ENCODE peak calls at places on chromosomes 16 and 17, in eight cellular contexts. One of them, this sample, is unnamed.

GRCh38 chr17:9239821-9240658 is 218.7 kb downstream of the NTN1 start:
- DNase-seq in hepatocyte: peak; percentile 88
- DNase-seq in tibial nerve: peak; percentile 64
- DNase-seq in mucosa of descending colon: peak; percentile 79
- DNase-seq in colonic mucosa: peak; percentile 79
- DNase-seq in body of pancreas: peak; percentile 86
- DNase-seq in right lobe of liver: peak; percentile 76
- DNase-seq in fibroblast of pulmonary artery: peak; percentile 57
- DNase-seq in this sample: no peak

GRCh38 chr17:5667871-5668270 is 83.6 kb upstream of the NLRP1 start:
- DNase-seq in body of pancreas: no peak
- DNase-seq in colonic mucosa: no peak
- DNase-seq in right lobe of liver: no peak
- DNase-seq in fibroblast of pulmonary artery: no peak
- DNase-seq in mucosa of descending colon: no peak
- DNase-seq in hepatocyte: no peak
- DNase-seq in tibial nerve: no peak
- DNase-seq in this sample: no peak

GRCh38 chr17:31171711-31172110 is 76.9 kb downstream of the NF1 start:
- DNase-seq in mucosa of descending colon: no peak
- DNase-seq in tibial nerve: no peak
- DNase-seq in fibroblast of pulmonary artery: no peak
- DNase-seq in right lobe of liver: no peak
- DNase-seq in colonic mucosa: no peak
- DNase-seq in body of pancreas: no peak
- DNase-seq in hepatocyte: no peak
- DNase-seq in this sample: no peak

GRCh38 chr17:76679242-76679641 is 31.5 kb downstream of the MXRA7 start:
- DNase-seq in colonic mucosa: no peak
- DNase-seq in hepatocyte: no peak
- DNase-seq in tibial nerve: no peak
- DNase-seq in fibroblast of pulmonary artery: no peak
- DNase-seq in right lobe of liver: no peak
- DNase-seq in mucosa of descending colon: no peak
- DNase-seq in body of pancreas: no peak
- DNase-seq in this sample: no peak

GRCh38 chr16:70725912-70726828 is 40.3 kb upstream of the MTSS2 start:
- DNase-seq in mucosa of descending colon: peak; percentile 48
- DNase-seq in right lobe of liver: no peak
- DNase-seq in fibroblast of pulmonary artery: no peak
- DNase-seq in tibial nerve: no peak
- DNase-seq in hepatocyte: peak; percentile 40
- DNase-seq in colonic mucosa: no peak
- DNase-seq in body of pancreas: no peak
- DNase-seq in this sample: no peak

GRCh38 chr16:89536886-89537548 is 23.5 kb upstream of the RPL13 start:
- DNase-seq in colonic mucosa: no peak
- DNase-seq in right lobe of liver: no peak
- DNase-seq in tibial nerve: no peak
- DNase-seq in fibroblast of pulmonary artery: peak; percentile 13
- DNase-seq in mucosa of descending colon: no peak
- DNase-seq in hepatocyte: no peak
- DNase-seq in body of pancreas: no peak
- DNase-seq in this sample: no peak

GRCh38 chr17:79075861-79076406 is 1.3 kb downstream of the ENGASE start:
- DNase-seq in tibial nerve: no peak
- DNase-seq in body of pancreas: no peak
- DNase-seq in fibroblast of pulmonary artery: no peak
- DNase-seq in right lobe of liver: no peak
- DNase-seq in hepatocyte: no peak
- DNase-seq in colonic mucosa: no peak
- DNase-seq in mucosa of descending colon: no peak
- DNase-seq in this sample: no peak

GRCh38 chr17:72597354-72598087 is 476.7 kb downstream of the SOX9 start:
- DNase-seq in body of pancreas: no peak
- DNase-seq in tibial nerve: no peak
- DNase-seq in fibroblast of pulmonary artery: no peak
- DNase-seq in hepatocyte: no peak
- DNase-seq in right lobe of liver: no peak
- DNase-seq in mucosa of descending colon: no peak
- DNase-seq in colonic mucosa: no peak
- DNase-seq in this sample: no peak

GRCh38 chr17:47745037-47745380 is 12.0 kb downstream of the TBX21 start:
- DNase-seq in body of pancreas: no peak
- DNase-seq in tibial nerve: no peak
- DNase-seq in mucosa of descending colon: no peak
- DNase-seq in right lobe of liver: no peak
- DNase-seq in fibroblast of pulmonary artery: no peak
- DNase-seq in hepatocyte: no peak
- DNase-seq in colonic mucosa: no peak
- DNase-seq in this sample: no peak

GRCh38 chr16:2156025-2156848 is 655 bp downstream of the TRAF7 start:
- DNase-seq in tibial nerve: peak; percentile 33
- DNase-seq in hepatocyte: peak; percentile 64
- DNase-seq in body of pancreas: no peak
- DNase-seq in mucosa of descending colon: peak; percentile 43
- DNase-seq in right lobe of liver: no peak
- DNase-seq in colonic mucosa: peak; percentile 39
- DNase-seq in fibroblast of pulmonary artery: peak; percentile 65
- DNase-seq in this sample: no peak

GRCh38 chr17:65332375-65332774 is 195.2 kb downstream of the RGS9 start:
- DNase-seq in tibial nerve: no peak
- DNase-seq in mucosa of descending colon: no peak
- DNase-seq in fibroblast of pulmonary artery: peak; percentile 27
- DNase-seq in right lobe of liver: no peak
- DNase-seq in colonic mucosa: no peak
- DNase-seq in body of pancreas: no peak
- DNase-seq in hepatocyte: peak; percentile 16
- DNase-seq in this sample: no peak

GRCh38 chr17:76132574-76133338 is 8.3 kb downstream of the FOXJ1 start:
- DNase-seq in fibroblast of pulmonary artery: no peak
- DNase-seq in right lobe of liver: no peak
- DNase-seq in tibial nerve: no peak
- DNase-seq in mucosa of descending colon: peak; percentile 64
- DNase-seq in body of pancreas: peak; percentile 79
- DNase-seq in colonic mucosa: peak; percentile 71
- DNase-seq in hepatocyte: peak; percentile 84
- DNase-seq in this sample: no peak

GRCh38 chr17:16943541-16944333 is 28.2 kb downstream of the TNFRSF13B start:
- DNase-seq in right lobe of liver: no peak
- DNase-seq in tibial nerve: no peak
- DNase-seq in colonic mucosa: no peak
- DNase-seq in body of pancreas: no peak
- DNase-seq in mucosa of descending colon: no peak
- DNase-seq in hepatocyte: no peak
- DNase-seq in fibroblast of pulmonary artery: no peak
- DNase-seq in this sample: no peak

GRCh38 chr17:19497616-19498015 is 36.0 kb upstream of the SLC47A1 start:
- DNase-seq in colonic mucosa: no peak
- DNase-seq in mucosa of descending colon: no peak
- DNase-seq in tibial nerve: no peak
- DNase-seq in fibroblast of pulmonary artery: no peak
- DNase-seq in right lobe of liver: no peak
- DNase-seq in hepatocyte: no peak
- DNase-seq in body of pancreas: no peak
- DNase-seq in this sample: no peak

GRCh38 chr16:46897471-46897870 is 13.3 kb downstream of the GPT2 start:
- DNase-seq in right lobe of liver: no peak
- DNase-seq in fibroblast of pulmonary artery: no peak
- DNase-seq in hepatocyte: no peak
- DNase-seq in body of pancreas: peak; percentile 62
- DNase-seq in tibial nerve: no peak
- DNase-seq in mucosa of descending colon: no peak
- DNase-seq in colonic mucosa: no peak
- DNase-seq in this sample: no peak

GRCh38 chr16:12258806-12259205 is 282.3 kb downstream of the SNX29 start:
- DNase-seq in fibroblast of pulmonary artery: no peak
- DNase-seq in body of pancreas: no peak
- DNase-seq in tibial nerve: no peak
- DNase-seq in mucosa of descending colon: no peak
- DNase-seq in hepatocyte: no peak
- DNase-seq in colonic mucosa: no peak
- DNase-seq in right lobe of liver: no peak
- DNase-seq in this sample: no peak

DNA sequence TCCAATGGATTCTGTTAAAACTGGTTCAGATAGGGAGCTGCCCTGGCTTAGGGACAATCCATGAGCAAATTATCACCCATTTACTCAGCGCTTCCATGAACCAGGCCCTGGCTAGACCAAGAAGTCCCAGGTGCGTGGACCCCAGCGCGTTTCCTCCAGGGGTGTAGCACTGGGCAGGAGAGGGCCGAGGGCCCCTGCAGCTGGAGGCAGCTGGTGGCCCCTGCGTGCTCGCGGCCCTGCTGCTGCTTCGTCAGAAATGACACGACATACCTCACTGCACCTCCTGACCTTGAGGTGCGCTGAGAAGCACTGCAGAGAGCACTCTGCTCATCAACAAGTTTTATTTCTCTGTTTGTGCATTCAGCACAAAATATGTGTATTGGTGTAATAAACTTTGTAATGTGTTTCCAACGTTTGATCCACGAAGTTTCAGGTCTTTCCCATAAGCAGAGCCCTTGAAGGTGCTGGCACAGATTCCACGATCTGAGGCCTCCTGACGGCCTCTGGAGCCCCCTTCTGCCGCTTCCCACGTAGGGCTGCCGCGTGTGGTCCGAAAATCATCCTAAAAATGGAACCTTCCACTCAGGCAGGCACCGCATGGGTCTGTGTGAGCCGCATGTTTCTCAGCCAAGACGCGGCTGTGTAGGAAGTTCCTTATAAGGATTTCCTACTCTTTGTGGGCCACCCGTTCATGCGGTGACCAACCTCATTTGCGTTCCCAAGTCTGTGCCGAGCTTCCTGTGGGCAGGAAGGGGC is 50.8 kb upstream of the ZCCHC14 start:
- DNase-seq in right lobe of liver: no peak
- DNase-seq in mucosa of descending colon: no peak
- DNase-seq in hepatocyte: no peak
- DNase-seq in fibroblast of pulmonary artery: no peak
- DNase-seq in colonic mucosa: no peak
- DNase-seq in body of pancreas: no peak
- DNase-seq in tibial nerve: no peak
- DNase-seq in this sample: no peak
- TF ChIP-seq CTCF in right lobe of liver: no peak
- TF ChIP-seq CTCF in mucosa of descending colon: peak; percentile 13
- TF ChIP-seq CTCF in hepatocyte: no peak
- TF ChIP-seq CTCF in fibroblast of pulmonary artery: no peak
- TF ChIP-seq CTCF in colonic mucosa: no peak
- TF ChIP-seq CTCF in body of pancreas: no peak
- TF ChIP-seq CTCF in tibial nerve: no peak
- TF ChIP-seq CTCF in this sample: no peak

GRCh38 chr17:288802-289356 is 63.7 kb downstream of the RPH3AL start:
- DNase-seq in tibial nerve: no peak
- DNase-seq in mucosa of descending colon: no peak
- DNase-seq in hepatocyte: no peak
- DNase-seq in right lobe of liver: peak; percentile 9
- DNase-seq in colonic mucosa: no peak
- DNase-seq in fibroblast of pulmonary artery: no peak
- DNase-seq in body of pancreas: peak; percentile 5
- DNase-seq in this sample: no peak
- H3K4me3 ChIP-seq in tibial nerve: no peak overlapping the region
- H3K4me3 ChIP-seq in mucosa of descending colon: no peak overlapping the region
- H3K4me3 ChIP-seq in hepatocyte: no peak overlapping the region
- H3K4me3 ChIP-seq in right lobe of liver: no peak overlapping the region
- H3K4me3 ChIP-seq in colonic mucosa: no peak overlapping the region
- H3K4me3 ChIP-seq in fibroblast of pulmonary artery: no peak overlapping the region
- H3K4me3 ChIP-seq in body of pancreas: no peak overlapping the region
- H3K4me3 ChIP-seq in this sample: no peak overlapping the region

GRCh38 chr17:80850109-80850508 is 141.5 kb upstream of the CHMP6 start:
- DNase-seq in right lobe of liver: no peak
- DNase-seq in hepatocyte: no peak
- DNase-seq in body of pancreas: no peak
- DNase-seq in tibial nerve: no peak
- DNase-seq in mucosa of descending colon: no peak
- DNase-seq in fibroblast of pulmonary artery: no peak
- DNase-seq in colonic mucosa: no peak
- DNase-seq in this sample: no peak
- TF ChIP-seq CTCF in right lobe of liver: no peak
- TF ChIP-seq CTCF in hepatocyte: no peak
- TF ChIP-seq CTCF in body of pancreas: no peak
- TF ChIP-seq CTCF in tibial nerve: no peak
- TF ChIP-seq CTCF in mucosa of descending colon: no peak
- TF ChIP-seq CTCF in fibroblast of pulmonary artery: no peak
- TF ChIP-seq CTCF in colonic mucosa: no peak
- TF ChIP-seq CTCF in this sample: no peak

GRCh38 chr16:87669672-87670071 is 67.4 kb downstream of the JPH3 start:
- DNase-seq in body of pancreas: no peak
- DNase-seq in fibroblast of pulmonary artery: no peak
- DNase-seq in colonic mucosa: no peak
- DNase-seq in mucosa of descending colon: no peak
- DNase-seq in hepatocyte: no peak
- DNase-seq in tibial nerve: no peak
- DNase-seq in right lobe of liver: no peak
- DNase-seq in this sample: no peak
- H3K4me3 ChIP-seq in body of pancreas: no peak overlapping the region
- H3K4me3 ChIP-seq in fibroblast of pulmonary artery: no peak overlapping the region
- H3K4me3 ChIP-seq in colonic mucosa: no peak overlapping the region
- H3K4me3 ChIP-seq in mucosa of descending colon: no peak overlapping the region
- H3K4me3 ChIP-seq in hepatocyte: no peak overlapping the region
- H3K4me3 ChIP-seq in tibial nerve: no peak overlapping the region
- H3K4me3 ChIP-seq in right lobe of liver: no peak overlapping the region
- H3K4me3 ChIP-seq in this sample: no peak overlapping the region

GRCh38 chr16:9800180-9800738 is 382.0 kb downstream of the GRIN2A start:
- DNase-seq in right lobe of liver: no peak
- DNase-seq in body of pancreas: no peak
- DNase-seq in hepatocyte: no peak
- DNase-seq in tibial nerve: no peak
- DNase-seq in mucosa of descending colon: no peak
- DNase-seq in colonic mucosa: no peak
- DNase-seq in fibroblast of pulmonary artery: no peak
- DNase-seq in this sample: no peak

GRCh38 chr16:9802160-9802559 is 380.1 kb downstream of the GRIN2A start:
- DNase-seq in body of pancreas: no peak
- DNase-seq in tibial nerve: no peak
- DNase-seq in right lobe of liver: no peak
- DNase-seq in hepatocyte: no peak
- DNase-seq in mucosa of descending colon: no peak
- DNase-seq in fibroblast of pulmonary artery: no peak
- DNase-seq in colonic mucosa: no peak
- DNase-seq in this sample: no peak

GRCh38 chr16:9798952-9799590 is 383.2 kb downstream of the GRIN2A start:
- DNase-seq in right lobe of liver: no peak
- DNase-seq in body of pancreas: no peak
- DNase-seq in mucosa of descending colon: no peak
- DNase-seq in fibroblast of pulmonary artery: no peak
- DNase-seq in tibial nerve: no peak
- DNase-seq in colonic mucosa: no peak
- DNase-seq in hepatocyte: no peak
- DNase-seq in this sample: no peak

GRCh38 chr16:9798474-9798873 is 383.8 kb downstream of the GRIN2A start:
- DNase-seq in right lobe of liver: no peak
- DNase-seq in colonic mucosa: no peak
- DNase-seq in tibial nerve: no peak
- DNase-seq in fibroblast of pulmonary artery: no peak
- DNase-seq in hepatocyte: no peak
- DNase-seq in body of pancreas: no peak
- DNase-seq in mucosa of descending colon: no peak
- DNase-seq in this sample: no peak

DNA sequence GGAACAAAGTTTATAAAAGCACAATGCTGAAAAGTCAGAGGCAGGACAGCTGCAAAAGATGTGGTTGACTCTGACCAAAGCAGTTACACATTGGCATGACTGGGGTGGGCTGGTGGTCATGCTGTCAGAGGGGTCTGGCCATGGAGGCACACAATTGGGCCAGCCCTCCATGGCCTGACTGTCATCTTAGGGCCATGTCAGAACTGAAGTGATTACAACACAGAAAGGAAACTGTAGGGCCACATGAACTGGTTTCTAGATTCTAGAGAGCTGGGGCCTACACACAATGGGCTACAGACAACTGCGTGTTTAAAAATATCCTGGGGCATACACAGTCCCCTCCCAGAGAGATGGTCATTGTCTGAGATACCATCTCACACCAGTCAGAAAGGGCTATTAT is 380.6 kb downstream of the GRIN2A start:
- DNase-seq in hepatocyte: no peak
- DNase-seq in colonic mucosa: no peak
- DNase-seq in mucosa of descending colon: no peak
- DNase-seq in fibroblast of pulmonary artery: no peak
- DNase-seq in tibial nerve: no peak
- DNase-seq in body of pancreas: no peak
- DNase-seq in right lobe of liver: no peak
- DNase-seq in this sample: no peak
- TF ChIP-seq CTCF in hepatocyte: no peak
- TF ChIP-seq CTCF in colonic mucosa: no peak
- TF ChIP-seq CTCF in mucosa of descending colon: no peak
- TF ChIP-seq CTCF in fibroblast of pulmonary artery: no peak
- TF ChIP-seq CTCF in tibial nerve: no peak
- TF ChIP-seq CTCF in body of pancreas: no peak
- TF ChIP-seq CTCF in right lobe of liver: no peak
- TF ChIP-seq CTCF in this sample: no peak